ENCODE peak calls at places on chromosomes 13 and 19, in eight cellular contexts. One of them, this sample, is unnamed. For H3K36me3 and H3K27me3, the result is how much of the 10 kb centered on the place peaks cover.

GRCh38 chr19:1251233-1251502 is 2.8 kb downstream of the MIDN start:
- DNase-seq in aorta: peak
- DNase-seq in HCT116: no peak
- DNase-seq in lung: no peak
- DNase-seq in testis: peak
- DNase-seq in naive thymus-derived CD4-positive, alpha-beta T cell: no peak
- DNase-seq in RWPE2: no peak
- DNase-seq in H7: peak
- DNase-seq in this sample: peak

GRCh38 chr13:69589531-69589930 is 518.1 kb upstream of the ATXN8OS start:
- DNase-seq in aorta: no peak
- DNase-seq in HCT116: no peak
- DNase-seq in lung: no peak
- DNase-seq in testis: no peak
- DNase-seq in naive thymus-derived CD4-positive, alpha-beta T cell: no peak
- DNase-seq in RWPE2: no peak
- DNase-seq in H7: no peak
- DNase-seq in this sample: no peak

GRCh38 chr19:17751103-17751911 is at the start of gene FCHO1:
- DNase-seq in aorta: no peak
- DNase-seq in HCT116: no peak
- DNase-seq in lung: no peak
- DNase-seq in testis: no peak
- DNase-seq in naive thymus-derived CD4-positive, alpha-beta T cell: peak
- DNase-seq in RWPE2: no peak
- DNase-seq in H7: peak
- DNase-seq in this sample: peak

GRCh38 chr13:59468396-59468795 is 695.3 kb downstream of the DIAPH3 start:
- DNase-seq in aorta: no peak
- DNase-seq in HCT116: no peak
- DNase-seq in lung: no peak
- DNase-seq in testis: no peak
- DNase-seq in naive thymus-derived CD4-positive, alpha-beta T cell: no peak
- DNase-seq in RWPE2: no peak
- DNase-seq in H7: no peak
- DNase-seq in this sample: no peak

GRCh38 chr19:50431343-50432220 is 1.1 kb upstream of the MYBPC2 start:
- DNase-seq in aorta: peak
- DNase-seq in HCT116: peak
- DNase-seq in lung: peak
- DNase-seq in testis: peak
- DNase-seq in naive thymus-derived CD4-positive, alpha-beta T cell: peak
- DNase-seq in RWPE2: no peak
- DNase-seq in H7: peak
- DNase-seq in this sample: peak

GRCh38 chr13:100608906-100609305 is 20.3 kb upstream of the GGACT start:
- DNase-seq in aorta: no peak
- DNase-seq in HCT116: no peak
- DNase-seq in lung: no peak
- DNase-seq in testis: no peak
- DNase-seq in naive thymus-derived CD4-positive, alpha-beta T cell: no peak
- DNase-seq in RWPE2: no peak
- DNase-seq in H7: no peak
- DNase-seq in this sample: no peak

GRCh38 chr13:45792827-45793303 is 58.7 kb downstream of the SIAH3 start:
- DNase-seq in aorta: no peak
- DNase-seq in HCT116: no peak
- DNase-seq in lung: no peak
- DNase-seq in testis: no peak
- DNase-seq in naive thymus-derived CD4-positive, alpha-beta T cell: no peak
- DNase-seq in RWPE2: no peak
- DNase-seq in H7: no peak
- DNase-seq in this sample: peak

GRCh38 chr19:21970466-21970865 is 40.3 kb downstream of the ZNF208 start:
- DNase-seq in aorta: no peak
- DNase-seq in HCT116: no peak
- DNase-seq in lung: no peak
- DNase-seq in testis: no peak
- DNase-seq in naive thymus-derived CD4-positive, alpha-beta T cell: no peak
- DNase-seq in RWPE2: no peak
- DNase-seq in H7: no peak
- DNase-seq in this sample: no peak

GRCh38 chr13:45219938-45220375 is 19.1 kb upstream of the KCTD4 start:
- DNase-seq in aorta: no peak
- DNase-seq in HCT116: peak
- DNase-seq in lung: no peak
- DNase-seq in testis: no peak
- DNase-seq in naive thymus-derived CD4-positive, alpha-beta T cell: no peak
- DNase-seq in RWPE2: no peak
- DNase-seq in H7: no peak
- DNase-seq in this sample: no peak

GRCh38 chr13:95679722-95680121 is 2.8 kb downstream of the DNAJC3 start:
- DNase-seq in aorta: no peak
- DNase-seq in HCT116: no peak
- DNase-seq in lung: no peak
- DNase-seq in testis: no peak
- DNase-seq in naive thymus-derived CD4-positive, alpha-beta T cell: no peak
- DNase-seq in RWPE2: no peak
- DNase-seq in H7: no peak
- DNase-seq in this sample: no peak

GRCh38 chr13:32947886-32948285 is 68.3 kb upstream of the KL start:
- DNase-seq in aorta: no peak
- DNase-seq in HCT116: no peak
- DNase-seq in lung: no peak
- DNase-seq in testis: no peak
- DNase-seq in naive thymus-derived CD4-positive, alpha-beta T cell: no peak
- DNase-seq in RWPE2: no peak
- DNase-seq in H7: no peak
- DNase-seq in this sample: peak

GRCh38 chr13:110010433-110011135 is 224.2 kb upstream of the IRS2 start:
- DNase-seq in aorta: no peak
- DNase-seq in HCT116: no peak
- DNase-seq in lung: no peak
- DNase-seq in testis: no peak
- DNase-seq in naive thymus-derived CD4-positive, alpha-beta T cell: no peak
- DNase-seq in RWPE2: no peak
- DNase-seq in H7: no peak
- DNase-seq in this sample: no peak

GRCh38 chr13:42174344-42175162 is 97.4 kb upstream of the AKAP11 start:
- DNase-seq in aorta: no peak
- DNase-seq in HCT116: no peak
- DNase-seq in lung: no peak
- DNase-seq in testis: no peak
- DNase-seq in naive thymus-derived CD4-positive, alpha-beta T cell: no peak
- DNase-seq in RWPE2: no peak
- DNase-seq in H7: no peak
- DNase-seq in this sample: no peak

DNA sequence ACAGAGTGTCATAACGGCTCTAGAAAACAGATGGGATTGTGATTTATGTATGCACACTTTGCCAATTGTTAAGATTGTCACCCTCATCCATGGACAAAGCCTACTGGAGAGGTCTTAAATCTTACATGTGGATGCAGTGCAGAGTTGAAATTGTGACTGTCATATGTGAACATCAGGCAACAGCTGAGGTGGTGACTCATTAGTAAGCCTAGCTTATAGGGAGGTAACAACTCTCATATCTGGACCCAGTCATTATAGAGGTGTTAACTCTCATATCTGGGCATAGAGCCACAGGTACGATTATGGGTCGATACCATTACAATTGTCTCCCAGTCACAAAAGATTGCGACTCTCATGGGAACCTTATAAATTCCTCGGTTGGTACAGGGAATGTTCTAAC is 29.8 kb upstream of the ZNF254 start:
- DNase-seq in aorta: no peak
- DNase-seq in HCT116: no peak
- DNase-seq in lung: no peak
- DNase-seq in testis: no peak
- DNase-seq in naive thymus-derived CD4-positive, alpha-beta T cell: no peak
- DNase-seq in RWPE2: no peak
- DNase-seq in H7: no peak
- DNase-seq in this sample: no peak
- H3K36me3 ChIP-seq in aorta: under half
- H3K36me3 ChIP-seq in HCT116: under half
- H3K36me3 ChIP-seq in lung: under half
- H3K36me3 ChIP-seq in testis: under half
- H3K36me3 ChIP-seq in naive thymus-derived CD4-positive, alpha-beta T cell: half or more
- H3K36me3 ChIP-seq in RWPE2: under half
- H3K36me3 ChIP-seq in H7: under half
- H3K36me3 ChIP-seq in this sample: under half

GRCh38 chr19:46289724-46290619 is 6.9 kb upstream of the HIF3A start:
- DNase-seq in aorta: no peak
- DNase-seq in HCT116: no peak
- DNase-seq in lung: no peak
- DNase-seq in testis: no peak
- DNase-seq in naive thymus-derived CD4-positive, alpha-beta T cell: no peak
- DNase-seq in RWPE2: no peak
- DNase-seq in H7: no peak
- DNase-seq in this sample: no peak
- H3K27me3 ChIP-seq in aorta: under half
- H3K27me3 ChIP-seq in HCT116: under half
- H3K27me3 ChIP-seq in lung: under half
- H3K27me3 ChIP-seq in testis: under half
- H3K27me3 ChIP-seq in naive thymus-derived CD4-positive, alpha-beta T cell: under half
- H3K27me3 ChIP-seq in RWPE2: under half
- H3K27me3 ChIP-seq in H7: under half
- H3K27me3 ChIP-seq in this sample: under half

GRCh38 chr13:102289606-102290005 is 112.2 kb downstream of the FGF14 start:
- DNase-seq in aorta: no peak
- DNase-seq in HCT116: no peak
- DNase-seq in lung: no peak
- DNase-seq in testis: no peak
- DNase-seq in naive thymus-derived CD4-positive, alpha-beta T cell: no peak
- DNase-seq in RWPE2: no peak
- DNase-seq in H7: no peak
- DNase-seq in this sample: no peak
- H3K36me3 ChIP-seq in aorta: under half
- H3K36me3 ChIP-seq in HCT116: under half
- H3K36me3 ChIP-seq in lung: under half
- H3K36me3 ChIP-seq in testis: under half
- H3K36me3 ChIP-seq in naive thymus-derived CD4-positive, alpha-beta T cell: under half
- H3K36me3 ChIP-seq in RWPE2: under half
- H3K36me3 ChIP-seq in H7: under half
- H3K36me3 ChIP-seq in this sample: under half

GRCh38 chr13:20336761-20337160 is 104.6 kb upstream of the GJB6 start:
- DNase-seq in aorta: no peak
- DNase-seq in HCT116: no peak
- DNase-seq in lung: no peak
- DNase-seq in testis: no peak
- DNase-seq in naive thymus-derived CD4-positive, alpha-beta T cell: no peak
- DNase-seq in RWPE2: no peak
- DNase-seq in H7: no peak
- DNase-seq in this sample: no peak
- H3K27me3 ChIP-seq in aorta: under half
- H3K27me3 ChIP-seq in HCT116: under half
- H3K27me3 ChIP-seq in lung: under half
- H3K27me3 ChIP-seq in testis: under half
- H3K27me3 ChIP-seq in naive thymus-derived CD4-positive, alpha-beta T cell: under half
- H3K27me3 ChIP-seq in RWPE2: under half
- H3K27me3 ChIP-seq in H7: under half
- H3K27me3 ChIP-seq in this sample: under half

GRCh38 chr19:42487025-42487797 is 41.1 kb downstream of the CEACAM1 start:
- DNase-seq in aorta: no peak
- DNase-seq in HCT116: no peak
- DNase-seq in lung: no peak
- DNase-seq in testis: peak
- DNase-seq in naive thymus-derived CD4-positive, alpha-beta T cell: no peak
- DNase-seq in RWPE2: no peak
- DNase-seq in H7: no peak
- DNase-seq in this sample: no peak
- H3K36me3 ChIP-seq in aorta: under half
- H3K36me3 ChIP-seq in HCT116: under half
- H3K36me3 ChIP-seq in lung: under half
- H3K36me3 ChIP-seq in testis: under half
- H3K36me3 ChIP-seq in naive thymus-derived CD4-positive, alpha-beta T cell: under half
- H3K36me3 ChIP-seq in RWPE2: under half
- H3K36me3 ChIP-seq in H7: under half
- H3K36me3 ChIP-seq in this sample: under half

DNA sequence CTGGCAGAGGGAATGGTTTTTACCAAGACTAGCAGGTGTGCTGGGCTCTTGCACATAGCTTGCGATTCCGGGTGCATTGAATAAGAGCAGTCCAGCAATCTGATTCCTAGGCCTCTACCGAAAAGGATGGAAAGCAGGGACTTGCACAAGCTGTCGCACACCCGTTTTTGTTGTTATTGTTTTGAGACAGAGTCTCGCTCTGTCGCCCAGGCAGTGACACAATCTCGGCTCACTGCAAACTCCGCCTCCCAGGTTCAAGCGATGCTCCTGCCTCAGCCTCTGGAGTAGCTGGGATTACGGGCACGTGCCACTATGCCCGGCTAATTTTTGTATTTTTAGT is 5.5 kb downstream of the EBI3 start:
- DNase-seq in aorta: no peak
- DNase-seq in HCT116: no peak
- DNase-seq in lung: no peak
- DNase-seq in testis: no peak
- DNase-seq in naive thymus-derived CD4-positive, alpha-beta T cell: no peak
- DNase-seq in RWPE2: no peak
- DNase-seq in H7: no peak
- DNase-seq in this sample: no peak
- H3K27me3 ChIP-seq in aorta: under half
- H3K27me3 ChIP-seq in HCT116: under half
- H3K27me3 ChIP-seq in lung: under half
- H3K27me3 ChIP-seq in testis: under half
- H3K27me3 ChIP-seq in naive thymus-derived CD4-positive, alpha-beta T cell: under half
- H3K27me3 ChIP-seq in RWPE2: under half
- H3K27me3 ChIP-seq in H7: under half
- H3K27me3 ChIP-seq in this sample: under half

DNA sequence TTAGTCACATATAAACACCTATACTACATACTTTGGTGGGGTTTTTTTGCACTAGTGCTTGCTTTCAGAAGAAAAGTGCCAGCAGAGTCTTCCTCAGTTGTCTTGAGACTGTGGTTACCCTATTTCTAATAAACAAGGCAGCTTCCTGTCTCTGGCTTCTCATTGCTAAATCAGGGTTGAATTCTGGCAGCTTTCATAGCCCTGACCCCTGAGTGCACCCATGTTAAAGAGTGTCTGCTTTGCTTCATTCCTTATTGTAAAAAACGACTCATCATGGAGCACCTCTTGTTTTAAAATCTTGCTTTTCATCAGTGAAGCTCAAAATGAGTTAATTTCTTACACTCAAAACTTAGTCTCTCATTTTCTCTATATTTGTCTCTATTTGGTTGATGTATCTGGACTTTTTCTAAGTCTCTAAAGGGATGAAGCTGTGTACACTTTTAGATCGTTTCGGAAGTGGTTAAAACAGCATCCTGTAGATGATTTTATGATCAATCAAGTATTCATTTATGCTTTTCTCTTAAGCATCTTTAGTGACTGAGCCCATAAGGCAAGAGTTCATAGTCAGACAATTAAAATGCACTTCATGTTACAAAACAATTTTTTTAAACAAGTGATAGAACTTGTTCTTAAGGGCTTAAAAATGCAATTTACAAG is 72.1 kb downstream of the KLF12 start:
- DNase-seq in aorta: no peak
- DNase-seq in HCT116: no peak
- DNase-seq in lung: no peak
- DNase-seq in testis: peak
- DNase-seq in naive thymus-derived CD4-positive, alpha-beta T cell: peak
- DNase-seq in RWPE2: no peak
- DNase-seq in H7: no peak
- DNase-seq in this sample: no peak
- H3K36me3 ChIP-seq in aorta: under half
- H3K36me3 ChIP-seq in HCT116: under half
- H3K36me3 ChIP-seq in lung: under half
- H3K36me3 ChIP-seq in testis: under half
- H3K36me3 ChIP-seq in naive thymus-derived CD4-positive, alpha-beta T cell: under half
- H3K36me3 ChIP-seq in RWPE2: under half
- H3K36me3 ChIP-seq in H7: under half
- H3K36me3 ChIP-seq in this sample: under half

This sample was measured in body of pancreas.